ENCODE peak calls at places on chromosomes 5 and 9, in eight cellular contexts. G, K, D, U, O, J, X and T are unnamed samples.

GRCh38 chr5:54580997-54581741 is 63.6 kb downstream of the SNX18 start:
- DNase-seq in G (no peak), K (peak), D (no peak), U (no peak), O (no peak), J (no peak), X (no peak), T (no peak)

GRCh38 chr5:72235725-72236124 is 84.3 kb downstream of the MRPS27 start:
- DNase-seq in G (no peak), K (peak), D (no peak), U (no peak), O (no peak), J (no peak), X (no peak), T (no peak)

GRCh38 chr9:38079410-38080105 is 10.5 kb upstream of the SHB start:
- DNase-seq in G (no peak), K (peak), D (no peak), U (no peak), O (no peak), J (no peak), X (no peak), T (no peak)

GRCh38 chr5:54520940-54521339 is 3.4 kb downstream of the SNX18 start:
- DNase-seq in G (no peak), K (peak), D (no peak), U (no peak), O (no peak), J (no peak), X (no peak), T (no peak)

GRCh38 chr9:108703414-108703813 is 152.4 kb downstream of the ACTL7B start:
- DNase-seq in G (no peak), K (no peak), D (no peak), U (no peak), O (no peak), J (no peak), X (no peak), T (no peak)

GRCh38 chr5:14977058-14977640 is 105.6 kb upstream of the ANKH start:
- DNase-seq in G (peak), K (no peak), D (no peak), U (no peak), O (no peak), J (no peak), X (no peak), T (no peak)

GRCh38 chr9:9752722-9753121 is 860.1 kb downstream of the PTPRD start:
- DNase-seq in G (no peak), K (no peak), D (no peak), U (no peak), O (no peak), J (no peak), X (no peak), T (no peak)

GRCh38 chr5:173330151-173330855 is 2.1 kb upstream of the STC2 start:
- DNase-seq in G (peak), K (no peak), D (peak), U (no peak), O (no peak), J (peak), X (no peak), T (no peak)

GRCh38 chr5:93995126-93995621 is 253.8 kb upstream of the POU5F2 start:
- DNase-seq in G (peak), K (peak), D (no peak), U (no peak), O (no peak), J (no peak), X (no peak), T (no peak)

GRCh38 chr5:59037453-59038168 is 454.7 kb downstream of the RAB3C start:
- DNase-seq in G (no peak), K (no peak), D (no peak), U (no peak), O (no peak), J (no peak), X (no peak), T (no peak)

GRCh38 chr9:131053896-131054295 is 42.4 kb upstream of the AIF1L start:
- DNase-seq in G (no peak), K (no peak), D (no peak), U (no peak), O (no peak), J (no peak), X (no peak), T (no peak)

GRCh38 chr5:170148430-170149205 is 42.9 kb downstream of the FOXI1 start:
- DNase-seq in G (no peak), K (no peak), D (no peak), U (no peak), O (no peak), J (no peak), X (no peak), T (no peak)

GRCh38 chr9:94182532-94182931 is 76.6 kb upstream of the ZNF169 start:
- DNase-seq in G (no peak), K (no peak), D (no peak), U (no peak), O (no peak), J (no peak), X (no peak), T (no peak)

GRCh38 chr9:33184947-33185346 is 17.8 kb upstream of the B4GALT1 start:
- DNase-seq in G (peak), K (peak), D (no peak), U (no peak), O (no peak), J (no peak), X (no peak), T (no peak)
- TF ChIP-seq EZH2phosphoT487 in G (no peak), K (no peak), D (no peak), U (no peak), O (no peak), J (no peak), X (no peak), T (no peak)

GRCh38 chr5:174720612-174721521 is 3.5 kb upstream of the MSX2 start:
- DNase-seq in G (no peak), K (peak), D (peak), U (peak), O (no peak), J (peak), X (no peak), T (no peak)
- H2AFZ ChIP-seq in G (peak), K (no peak), D (peak), U (peak), O (peak), J (peak), X (no peak), T (no peak)

GRCh38 chr9:129864991-129865647 is 29.9 kb downstream of the USP20 start:
- DNase-seq in G (no peak), K (no peak), D (no peak), U (no peak), O (no peak), J (no peak), X (no peak), T (no peak)
- H3K4me2 ChIP-seq in G (no peak), K (no peak), D (no peak), U (no peak), O (no peak), J (no peak), X (no peak), T (no peak)

GRCh38 chr9:123457586-123457985 is 101.6 kb downstream of the CRB2 start:
- DNase-seq in G (no peak), K (no peak), D (peak), U (peak), O (no peak), J (peak), X (no peak), T (no peak)

GRCh38 chr9:123455187-123455586 is 99.2 kb downstream of the CRB2 start:
- DNase-seq in G (no peak), K (no peak), D (no peak), U (no peak), O (no peak), J (no peak), X (no peak), T (no peak)

GRCh38 chr9:123456011-123456410 is 100.0 kb downstream of the CRB2 start:
- DNase-seq in G (no peak), K (no peak), D (no peak), U (no peak), O (no peak), J (no peak), X (no peak), T (no peak)

GRCh38 chr9:123465304-123465703 is 109.3 kb downstream of the CRB2 start:
- DNase-seq in G (no peak), K (no peak), D (no peak), U (no peak), O (no peak), J (no peak), X (no peak), T (no peak)

DNA sequence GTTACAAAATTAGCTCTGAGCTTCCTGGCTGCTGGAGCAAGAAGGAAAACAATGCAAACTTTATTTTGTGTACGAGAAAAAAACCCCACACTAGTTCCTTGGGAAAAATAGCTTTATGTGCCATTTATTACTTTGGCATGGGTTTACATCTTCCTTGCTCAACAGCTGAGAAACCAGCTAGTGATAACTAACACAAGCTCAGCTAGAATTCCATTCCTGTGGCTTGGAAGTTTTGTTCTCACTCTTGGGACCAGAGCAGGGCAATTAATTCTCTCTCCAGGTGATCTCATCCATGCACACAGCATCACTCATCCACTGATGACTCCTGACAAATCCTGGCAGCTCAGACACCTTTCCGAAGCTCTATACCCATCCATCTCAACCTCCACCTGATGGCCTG is 104.1 kb downstream of the CRB2 start:
- DNase-seq in G (no peak), K (peak), D (no peak), U (no peak), O (no peak), J (no peak), X (no peak), T (no peak)
- TF ChIP-seq EZH2phosphoT487 in G (no peak), K (no peak), D (no peak), U (no peak), O (no peak), J (no peak), X (no peak), T (no peak)

DNA sequence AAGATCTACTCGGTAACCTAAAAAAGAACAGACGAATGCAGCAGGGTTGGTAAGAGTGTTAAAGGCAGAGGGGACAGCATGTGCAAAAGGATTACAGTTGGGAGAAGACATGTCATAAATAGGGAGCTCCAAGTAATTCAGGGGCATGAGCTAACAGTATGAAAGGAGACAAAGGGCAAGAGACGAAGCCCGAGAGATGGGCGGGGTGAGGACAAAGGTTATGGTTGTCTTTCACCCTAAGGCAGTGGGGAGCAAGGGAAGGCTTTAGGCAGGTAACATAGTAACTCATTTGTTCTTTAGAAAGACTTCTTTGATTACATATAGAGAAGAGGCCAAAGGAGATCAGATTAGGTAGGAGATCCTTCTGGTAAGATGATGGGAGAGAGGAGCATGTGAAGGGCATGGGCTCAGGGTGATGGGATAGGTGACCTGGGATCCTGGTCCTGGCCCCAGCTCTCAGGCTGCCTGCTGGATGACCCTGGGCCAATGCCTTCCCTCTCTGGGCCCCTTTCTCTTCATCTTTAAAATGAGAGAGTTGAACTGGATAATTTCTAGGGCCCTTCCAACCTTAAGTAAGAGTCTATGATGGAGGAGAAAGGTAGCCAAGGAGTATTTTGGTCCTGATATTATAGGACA is 19.5 kb downstream of the MORN5 start:
- DNase-seq in G (no peak), K (no peak), D (no peak), U (no peak), O (no peak), J (no peak), X (no peak), T (no peak)
- H2AFZ ChIP-seq in G (no peak), K (no peak), D (no peak), U (no peak), O (no peak), J (no peak), X (no peak), T (no peak)

GRCh38 chr5:150044334-150044681 is 42.0 kb downstream of the CSF1R start:
- DNase-seq in G (peak), K (peak), D (no peak), U (no peak), O (no peak), J (no peak), X (no peak), T (no peak)
- H3K4me2 ChIP-seq in G (no peak), K (peak), D (no peak), U (peak), O (no peak), J (no peak), X (no peak), T (no peak)

GRCh38 chr5:158271155-158271554 is 412.2 kb upstream of the CLINT1 start:
- DNase-seq in G (no peak), K (no peak), D (no peak), U (no peak), O (no peak), J (no peak), X (no peak), T (no peak)
- TF ChIP-seq EZH2phosphoT487 in G (no peak), K (no peak), D (no peak), U (no peak), O (no peak), J (no peak), X (no peak), T (no peak)